ENCODE peak calls at places on chromosome 20, in five cellular contexts. K is nephron progenitor cell; U is colonic mucosa; L is activated T-helper 1 cell treated with anti-CD3 and anti-CD28 coated beads, Interleukin-2, amount 50 U/mL, for 16 hours; I is astrocyte of the cerebellum. W is an unnamed sample.

GRCh38 chr20:16434087-16434664 is 139.1 kb downstream of the KIF16B start:
- DNase-seq in K (peak), U (peak), L (peak), I (no peak), W (no peak)

GRCh38 chr20:50670126-50670862 is 21.0 kb downstream of the RIPOR3 start:
- DNase-seq in K (no peak), U (no peak), L (no peak), I (no peak), W (no peak)

GRCh38 chr20:1177680-1178079 is 7.1 kb downstream of the TMEM74B start:
- DNase-seq in K (peak), U (no peak), L (no peak), I (no peak), W (no peak)

GRCh38 chr20:1389703-1390385 is 3.0 kb downstream of the FKBP1A start:
- DNase-seq in K (no peak), U (peak), L (no peak), I (no peak), W (no peak)

GRCh38 chr20:32830437-32830836 is 10.7 kb downstream of the MAPRE1 start:
- DNase-seq in K (no peak), U (peak), L (no peak), I (no peak), W (no peak)

GRCh38 chr20:46332373-46333135 is 24.3 kb upstream of the CDH22 start:
- DNase-seq in K (no peak), U (no peak), L (no peak), I (no peak), W (no peak)

GRCh38 chr20:35489717-35490116 is 34.3 kb downstream of the CEP250 start:
- DNase-seq in K (no peak), U (no peak), L (no peak), I (no peak), W (no peak)

GRCh38 chr20:63895886-63896135 is 885 bp downstream of the DNAJC5 start:
- DNase-seq in K (no peak), U (no peak), L (no peak), I (no peak), W (no peak)

GRCh38 chr20:25309395-25310267 is 61.7 kb downstream of the PYGB start:
- DNase-seq in K (no peak), U (peak), L (no peak), I (no peak), W (no peak)

GRCh38 chr20:50958733-50959542 is at the start of gene MOCS3:
- DNase-seq in K (peak), U (peak), L (peak), I (peak), W (peak)

GRCh38 chr20:36091561-36092423 is 62.7 kb upstream of the EPB41L1 start:
- DNase-seq in K (no peak), U (no peak), L (no peak), I (no peak), W (no peak)

GRCh38 chr20:41076776-41077175 is 48.2 kb downstream of the TOP1 start:
- DNase-seq in K (no peak), U (no peak), L (no peak), I (no peak), W (no peak)

GRCh38 chr20:20362774-20363435 is 5.0 kb upstream of the INSM1 start:
- DNase-seq in K (peak), U (no peak), L (no peak), I (no peak), W (no peak)

GRCh38 chr20:49119972-49120371 is 68.2 kb downstream of the STAU1 start:
- DNase-seq in K (no peak), U (no peak), L (no peak), I (no peak), W (no peak)

GRCh38 chr20:61736751-61737310 is 328.9 kb downstream of the TAF4 start:
- DNase-seq in K (no peak), U (no peak), L (no peak), I (no peak), W (no peak)

GRCh38 chr20:37651932-37652331 is 41.9 kb upstream of the CTNNBL1 start:
- DNase-seq in K (peak), U (no peak), L (peak), I (no peak), W (no peak)

GRCh38 chr20:8812818-8813217 is 256.1 kb upstream of the PLCB4 start:
- DNase-seq in K (no peak), U (no peak), L (no peak), I (no peak), W (no peak)

GRCh38 chr20:12180107-12180661 is 262.5 kb downstream of the BTBD3 start:
- DNase-seq in K (no peak), U (no peak), L (no peak), I (no peak), W (no peak)

GRCh38 chr20:24497851-24498250 is 28.4 kb downstream of the SYNDIG1 start:
- DNase-seq in K (no peak), U (no peak), L (no peak), I (peak), W (no peak)

GRCh38 chr20:21101453-21102251 is 4.5 kb downstream of the LINC00237 start:
- DNase-seq in K (peak), U (peak), L (no peak), I (no peak), W (no peak)

GRCh38 chr20:19850190-19850533 is 92.1 kb downstream of the RIN2 start:
- DNase-seq in K (peak), U (peak), L (no peak), I (no peak), W (no peak)

GRCh38 chr20:33791021-33791420 is 20.1 kb upstream of the CHMP4B start:
- DNase-seq in K (no peak), U (peak), L (no peak), I (no peak), W (no peak)

GRCh38 chr20:12414446-12415274 is 497.0 kb downstream of the BTBD3 start:
- DNase-seq in K (no peak), U (no peak), L (no peak), I (no peak), W (no peak)

GRCh38 chr20:40883097-40883496 is 145.5 kb upstream of the TOP1 start:
- DNase-seq in K (no peak), U (no peak), L (no peak), I (no peak), W (no peak)

GRCh38 chr20:31815408-31816188 is 3.6 kb upstream of the MYLK2 start:
- DNase-seq in K (no peak), U (no peak), L (no peak), I (no peak), W (no peak)

GRCh38 chr20:45365444-45365970 is 2.6 kb downstream of the SYS1 start:
- DNase-seq in K (no peak), U (no peak), L (no peak), I (no peak), W (no peak)

GRCh38 chr20:35791823-35792222 is 20.0 kb downstream of the PHF20 start:
- DNase-seq in K (no peak), U (no peak), L (no peak), I (peak), W (no peak)

GRCh38 chr20:24050119-24050518 is 61.5 kb upstream of the GGTLC1 start:
- DNase-seq in K (no peak), U (no peak), L (no peak), I (no peak), W (no peak)

GRCh38 chr20:42272516-42272915 is 654.3 kb upstream of the CHD6 start:
- DNase-seq in K (no peak), U (no peak), L (no peak), I (no peak), W (no peak)

GRCh38 chr20:32278199-32278643 is 770 bp downstream of the KIF3B start:
- DNase-seq in K (no peak), U (no peak), L (no peak), I (no peak), W (no peak)

GRCh38 chr20:43409041-43409913 is 48.4 kb upstream of the SRSF6 start:
- DNase-seq in K (peak), U (no peak), L (no peak), I (peak), W (no peak)

GRCh38 chr20:41956316-41957050 is 338.3 kb upstream of the CHD6 start:
- DNase-seq in K (peak), U (no peak), L (no peak), I (no peak), W (no peak)

GRCh38 chr20:48047453-48047852 is 262.2 kb upstream of the SULF2 start:
- DNase-seq in K (no peak), U (no peak), L (no peak), I (no peak), W (no peak)

GRCh38 chr20:21020656-21021004 is 85.5 kb downstream of the LINC00237 start:
- DNase-seq in K (no peak), U (no peak), L (no peak), I (no peak), W (no peak)

GRCh38 chr20:44033344-44033743 is 118.7 kb downstream of the TOX2 start:
- DNase-seq in K (no peak), U (no peak), L (no peak), I (no peak), W (no peak)

GRCh38 chr20:4837760-4838159 is 116.1 kb downstream of the PRND start:
- DNase-seq in K (no peak), U (no peak), L (no peak), I (no peak), W (no peak)

GRCh38 chr20:52048365-52048764 is 143.2 kb downstream of the ZFP64 start:
- DNase-seq in K (no peak), U (no peak), L (no peak), I (no peak), W (no peak)